ENCODE peak calls at places on chromosomes 16 and 17, in four cellular contexts. U is posterior cingulate gyrus; O is GOT3; A is CD4-positive, alpha-beta T cell. B is an unnamed sample.

GRCh38 chr17:42928714-42929496 is 28.3 kb downstream of the G6PC1 start:
- DNase-seq in O (peak), U (no peak), A (no peak), B (no peak)

GRCh38 chr16:88703486-88704309 is 2.5 kb downstream of the RNF166 start:
- DNase-seq in A (peak), O (no peak), U (no peak), B (no peak)

GRCh38 chr17:59804910-59805381 is 87.8 kb downstream of the TUBD1 start:
- DNase-seq in O (no peak), A (no peak), U (no peak), B (no peak)

GRCh38 chr16:68668266-68668665 is 23.2 kb downstream of the CDH3 start:
- DNase-seq in O (no peak), A (no peak), U (no peak), B (no peak)

GRCh38 chr16:57016301-57016700 is 26.9 kb downstream of the NLRC5 start:
- DNase-seq in U (no peak), A (no peak), O (no peak), B (no peak)

GRCh38 chr16:87461466-87461975 is 31.3 kb downstream of the ZCCHC14 start:
- DNase-seq in U (no peak), A (no peak), O (no peak), B (no peak)

GRCh38 chr17:28346746-28347246 is 10.5 kb downstream of the POLDIP2 start:
- DNase-seq in U (no peak), O (no peak), A (no peak), B (no peak)

GRCh38 chr16:56626685-56627084 is 1.1 kb downstream of the MT1E start:
- DNase-seq in A (no peak), U (no peak), O (no peak), B (no peak)

GRCh38 chr16:29990033-29990432 is 5.4 kb downstream of the HIRIP3 start:
- DNase-seq in A (no peak), O (no peak), U (no peak), B (no peak)

GRCh38 chr16:58299757-58300349 is 5.0 kb upstream of the PRSS54 start:
- DNase-seq in O (no peak), A (no peak), U (no peak), B (no peak)

GRCh38 chr17:1643293-1643998 is 2.1 kb downstream of the SCARF1 start:
- DNase-seq in A (peak), U (no peak), O (no peak), B (no peak)

GRCh38 chr17:50661795-50662391 is 27.2 kb downstream of the ABCC3 start:
- DNase-seq in O (no peak), U (no peak), A (no peak), B (no peak)

GRCh38 chr17:75631353-75631752 is 1.9 kb upstream of the SMIM5 start:
- DNase-seq in O (no peak), A (no peak), U (no peak), B (no peak)